ENCODE peak calls at places on chromosomes 11 and 22, in six cellular contexts. V, G, U, S, W and R are unnamed samples.

GRCh38 chr11:68773521-68774187 is 22.3 kb upstream of the TESMIN start:
- DNase-seq in V (peak; percentile 31), G (no peak), U (no peak), S (no peak), W (no peak), R (no peak)

GRCh38 chr11:15276616-15277015 is 161.9 kb downstream of the INSC start:
- DNase-seq in V (no peak), G (no peak), U (no peak), S (no peak), W (peak; percentile 11), R (no peak)

GRCh38 chr11:9748361-9748970 is 84.6 kb downstream of the SWAP70 start:
- DNase-seq in V (peak; percentile 68), G (no peak), U (no peak), S (peak; percentile 85), W (peak; percentile 75), R (no peak)

GRCh38 chr22:20436309-20437252 is 1.0 kb downstream of the SCARF2 start:
- DNase-seq in V (peak; percentile 34), G (no peak), U (no peak), S (no peak), W (no peak), R (no peak)

GRCh38 chr11:196786-197731 is 4.2 kb downstream of the SCGB1C1 start:
- DNase-seq in V (no peak), G (no peak), U (no peak), S (no peak), W (no peak), R (no peak)

GRCh38 chr11:83727251-83727650 is 441.1 kb upstream of the CCDC90B start:
- DNase-seq in V (no peak), G (no peak), U (no peak), S (no peak), W (no peak), R (no peak)

GRCh38 chr11:88320149-88320559 is 17.4 kb downstream of the CTSC start:
- DNase-seq in V (peak; percentile 72), G (no peak), U (no peak), S (no peak), W (no peak), R (no peak)

GRCh38 chr11:78420796-78421209 is 3.2 kb upstream of the GAB2 start:
- DNase-seq in V (peak; percentile 86), G (peak; percentile 52), U (no peak), S (no peak), W (peak; percentile 33), R (no peak)

GRCh38 chr11:125281831-125282595 is 117.5 kb downstream of the PKNOX2 start:
- DNase-seq in V (no peak), G (no peak), U (no peak), S (no peak), W (peak; percentile 16), R (peak; percentile 11)

GRCh38 chr22:35846804-35847203 is 129.1 kb downstream of the APOL5 start:
- DNase-seq in V (no peak), G (no peak), U (no peak), S (no peak), W (no peak), R (no peak)

GRCh38 chr11:119618208-119618909 is 110.6 kb downstream of the NECTIN1 start:
- DNase-seq in V (no peak), G (peak; percentile 36), U (no peak), S (no peak), W (no peak), R (no peak)

GRCh38 chr11:106101797-106102196 is 24.3 kb downstream of the AASDHPPT start:
- DNase-seq in V (peak; percentile 55), G (no peak), U (no peak), S (peak; percentile 4), W (peak; percentile 9), R (no peak)

GRCh38 chr11:14309425-14310192 is 49.4 kb downstream of the RRAS2 start:
- DNase-seq in V (no peak), G (no peak), U (no peak), S (no peak), W (no peak), R (no peak)

DNA sequence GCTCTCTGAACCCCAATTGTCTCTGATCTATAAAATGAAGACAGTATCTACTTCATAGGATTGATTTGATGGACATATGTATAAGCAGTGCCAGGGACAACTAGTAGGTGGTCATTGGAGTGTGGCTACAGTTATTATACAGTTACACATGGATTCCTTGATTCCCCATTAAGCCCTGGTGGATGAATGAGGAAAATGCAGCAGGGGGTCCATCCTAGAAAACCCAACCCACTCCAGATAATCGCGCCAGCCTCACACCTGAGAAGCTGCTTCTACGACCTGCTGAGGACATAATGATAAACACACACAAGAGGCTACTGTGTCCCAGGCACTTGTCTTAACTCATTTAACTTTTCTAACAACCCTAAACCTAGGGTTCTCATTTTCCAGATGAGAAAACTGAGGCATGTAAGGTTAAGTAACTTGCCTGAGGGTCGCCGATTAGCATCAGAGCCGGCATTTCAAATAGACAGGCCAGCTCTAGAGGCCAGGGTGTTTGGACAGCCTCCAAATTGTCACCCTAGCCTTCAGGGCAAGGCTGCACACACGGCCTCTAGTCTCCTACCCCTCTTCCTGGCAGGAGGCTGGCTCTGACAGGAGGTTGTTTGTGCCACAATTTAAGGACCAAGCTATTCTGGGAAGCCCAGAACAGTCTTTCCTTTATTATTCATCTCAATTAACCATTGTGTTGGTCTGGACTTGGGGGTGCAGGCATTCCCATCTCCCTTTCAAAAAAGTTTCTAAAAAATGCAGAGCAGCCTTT is 3.8 kb upstream of the C11orf91 start:
- DNase-seq in V (no peak), G (no peak), U (no peak), S (no peak), W (no peak), R (no peak)
- TF ChIP-seq CTCF in V (peak; percentile 20), G (peak; percentile 13), U (peak; percentile 16), S (no peak), W (no peak), R (no peak)

DNA sequence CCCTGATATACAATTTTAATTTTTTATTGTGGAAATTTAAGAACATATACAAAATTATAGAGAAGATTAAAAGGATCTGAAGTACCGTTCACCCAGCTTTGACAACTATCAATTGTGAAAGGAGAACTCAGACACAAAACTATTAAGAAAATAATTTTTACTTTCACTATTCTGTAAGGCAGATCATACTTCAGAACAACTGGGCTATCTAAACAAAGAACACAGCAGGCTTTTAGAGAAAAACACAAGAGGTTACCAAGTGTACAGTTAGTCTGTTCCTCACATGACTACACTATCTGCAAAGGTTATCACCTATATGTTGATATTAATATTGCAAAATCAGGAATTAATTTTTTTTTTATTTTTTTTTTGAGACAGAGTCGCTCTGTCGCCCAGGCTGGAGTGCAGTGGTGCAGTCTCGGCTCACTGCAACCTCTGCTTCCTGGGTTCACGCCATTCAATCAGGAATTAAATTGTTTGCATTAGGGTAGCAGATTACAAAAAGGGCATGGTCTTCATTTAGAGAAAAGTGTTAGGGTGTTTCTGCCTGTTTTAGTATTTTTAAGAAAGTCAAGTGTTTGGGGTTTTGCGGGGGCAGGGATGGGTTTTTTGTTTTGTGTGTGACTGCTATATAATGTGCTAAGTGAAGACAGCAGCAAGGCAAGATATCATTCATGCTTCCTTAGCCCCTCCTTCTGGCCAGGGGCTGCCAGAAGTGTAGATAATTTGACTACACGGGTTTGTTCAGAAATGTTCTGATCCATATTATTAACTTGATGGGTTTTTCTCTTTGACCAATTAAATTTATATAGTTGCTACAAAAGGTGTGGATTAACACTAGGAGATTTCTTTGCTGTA is 27.6 kb upstream of the SIK2 start:
- DNase-seq in V (no peak), G (no peak), U (no peak), S (no peak), W (no peak), R (no peak)
- TF ChIP-seq CTCF in V (no peak), G (no peak), U (no peak), S (no peak), W (no peak), R (no peak)

DNA sequence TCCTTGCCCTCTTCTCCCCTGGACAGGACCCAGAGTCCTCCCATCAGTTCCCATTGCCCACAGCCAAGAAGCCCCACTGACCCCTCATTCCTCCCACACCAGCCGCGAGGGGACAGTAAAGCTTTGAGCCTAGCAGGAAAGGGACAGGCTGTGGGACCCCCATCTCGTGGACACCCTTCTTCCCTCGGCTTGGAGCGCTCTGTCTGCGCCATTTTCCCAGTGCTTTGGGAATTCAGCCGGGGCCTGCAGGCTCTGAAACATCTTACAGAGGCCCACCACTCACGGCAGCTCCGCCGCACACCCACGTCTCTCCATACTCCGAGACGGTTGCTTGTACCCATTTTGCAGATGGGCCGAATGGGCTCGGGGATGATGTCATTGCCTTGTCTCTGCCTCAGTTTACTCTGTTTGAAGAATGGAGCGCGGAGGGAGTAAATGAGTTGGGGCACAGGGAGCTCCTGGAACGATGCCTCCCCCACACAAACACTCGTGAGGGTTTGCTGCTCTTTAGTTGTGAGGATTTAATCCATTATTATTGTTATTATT is 447.7 kb downstream of the TBC1D22A start:
- DNase-seq in V (no peak), G (no peak), U (no peak), S (no peak), W (no peak), R (no peak)
- TF ChIP-seq CTCF in V (no peak), G (no peak), U (no peak), S (no peak), W (no peak), R (no peak)

GRCh38 chr11:127791844-127792243 is 791.3 kb upstream of the KIRREL3 start:
- DNase-seq in V (no peak), G (no peak), U (no peak), S (no peak), W (no peak), R (no peak)

GRCh38 chr11:127789887-127790286 is 789.3 kb upstream of the KIRREL3 start:
- DNase-seq in V (no peak), G (no peak), U (no peak), S (peak; percentile 13), W (peak; percentile 57), R (peak; percentile 11)
- TF ChIP-seq CTCF in V (peak; percentile 33), G (peak; percentile 29), U (peak; percentile 54), S (no peak), W (peak; percentile 29), R (no peak)

GRCh38 chr11:96094156-96094555 is 170.2 kb upstream of the MTMR2 start:
- DNase-seq in V (no peak), G (no peak), U (no peak), S (no peak), W (no peak), R (no peak)

GRCh38 chr11:96090711-96091110 is 166.8 kb upstream of the MTMR2 start:
- DNase-seq in V (peak; percentile 77), G (no peak), U (no peak), S (no peak), W (no peak), R (no peak)

GRCh38 chr11:96092511-96092910 is 168.6 kb upstream of the MTMR2 start:
- DNase-seq in V (no peak), G (no peak), U (no peak), S (no peak), W (no peak), R (no peak)

GRCh38 chr11:96088914-96089313 is 165.0 kb upstream of the MTMR2 start:
- DNase-seq in V (no peak), G (no peak), U (no peak), S (no peak), W (no peak), R (no peak)

DNA sequence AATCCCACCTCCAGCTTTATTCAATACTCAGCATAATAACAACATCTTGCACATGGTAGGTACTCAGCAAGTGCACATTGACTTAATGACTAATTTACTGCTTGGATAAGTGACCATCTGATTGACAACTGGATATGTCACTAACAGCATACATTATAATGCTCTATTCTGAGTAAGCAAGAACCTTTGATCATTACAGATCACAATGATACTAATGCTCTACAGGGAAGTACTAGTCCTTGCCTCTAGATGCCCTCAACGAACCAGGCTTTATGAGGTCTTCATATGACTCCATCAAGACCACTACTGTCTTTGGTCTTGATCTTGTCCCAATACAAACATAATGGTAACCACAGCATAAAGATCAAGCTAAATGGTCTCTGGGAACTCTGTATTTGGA is 167.6 kb upstream of the MTMR2 start:
- DNase-seq in V (no peak), G (no peak), U (no peak), S (peak; percentile 23), W (peak; percentile 24), R (no peak)
- TF ChIP-seq CTCF in V (no peak), G (no peak), U (no peak), S (peak; percentile 7), W (no peak), R (no peak)